ENCODE peak calls at places on chromosomes 1 and 21, in seven cellular contexts. R, N, H, W, I, E and X are unnamed samples.

GRCh38 chr1:6832789-6833188 is 47.5 kb downstream of the CAMTA1 start:
- DNase-seq in R (no peak), N (no peak), H (no peak), W (no peak), I (no peak), E (no peak), X (no peak)

GRCh38 chr21:17513214-17514123 is 626 bp downstream of the CXADR start:
- DNase-seq in R (no peak), N (no peak), H (peak), W (peak), I (no peak), E (peak), X (no peak)

GRCh38 chr1:45685308-45686080 is 839 bp downstream of the GPBP1L1 start:
- DNase-seq in R (no peak), N (peak), H (no peak), W (no peak), I (no peak), E (no peak), X (peak)

GRCh38 chr1:21338568-21339401 is 48.5 kb upstream of the ECE1 start:
- DNase-seq in R (no peak), N (no peak), H (no peak), W (peak), I (no peak), E (no peak), X (no peak)

GRCh38 chr1:161835963-161836362 is 69.8 kb downstream of the ATF6 start:
- DNase-seq in R (no peak), N (no peak), H (no peak), W (no peak), I (no peak), E (no peak), X (no peak)

GRCh38 chr1:84936116-84936810 is 43.3 kb upstream of the LPAR3 start:
- DNase-seq in R (peak), N (peak), H (peak), W (peak), I (no peak), E (peak), X (peak)

GRCh38 chr1:150799104-150799503 is 9.0 kb downstream of the CTSK start:
- DNase-seq in R (no peak), N (no peak), H (no peak), W (no peak), I (no peak), E (no peak), X (no peak)

GRCh38 chr1:185528084-185528656 is 206.0 kb upstream of the HMCN1 start:
- DNase-seq in R (no peak), N (no peak), H (no peak), W (no peak), I (no peak), E (no peak), X (no peak)

GRCh38 chr21:38847556-38847955 is 41.8 kb downstream of the ETS2 start:
- DNase-seq in R (no peak), N (no peak), H (peak), W (no peak), I (no peak), E (no peak), X (no peak)

GRCh38 chr1:27365372-27366112 is 1.2 kb downstream of the MAP3K6 start:
- DNase-seq in R (peak), N (peak), H (peak), W (peak), I (no peak), E (peak), X (peak)

GRCh38 chr1:178945763-178946266 is 74.9 kb upstream of the ANGPTL1 start:
- DNase-seq in R (no peak), N (no peak), H (peak), W (no peak), I (no peak), E (no peak), X (no peak)

GRCh38 chr1:173210716-173211231 is 3.6 kb upstream of the TNFSF4 start:
- DNase-seq in R (no peak), N (no peak), H (no peak), W (peak), I (no peak), E (no peak), X (no peak)

GRCh38 chr1:162144853-162145252 is 75.4 kb downstream of the NOS1AP start:
- DNase-seq in R (peak), N (no peak), H (no peak), W (peak), I (no peak), E (no peak), X (no peak)

GRCh38 chr1:46202975-46203737 is at the start of gene LURAP1:
- DNase-seq in R (no peak), N (peak), H (peak), W (no peak), I (no peak), E (peak), X (peak)

GRCh38 chr1:72891976-72892375 is 609.6 kb upstream of the NEGR1 start:
- DNase-seq in R (no peak), N (no peak), H (no peak), W (no peak), I (no peak), E (no peak), X (no peak)

GRCh38 chr1:12034381-12034801 is 15.1 kb downstream of the MIIP start:
- DNase-seq in R (no peak), N (peak), H (no peak), W (peak), I (no peak), E (no peak), X (no peak)

GRCh38 chr1:209789245-209789644 is 4.9 kb upstream of the C1orf74 start:
- DNase-seq in R (no peak), N (no peak), H (no peak), W (no peak), I (no peak), E (no peak), X (no peak)

GRCh38 chr1:152182431-152182830 is 23.4 kb upstream of the RPTN start:
- DNase-seq in R (no peak), N (no peak), H (no peak), W (no peak), I (no peak), E (no peak), X (no peak)

GRCh38 chr1:6470132-6471085 is 4.4 kb upstream of the TNFRSF25 start:
- DNase-seq in R (no peak), N (no peak), H (peak), W (no peak), I (no peak), E (no peak), X (no peak)

GRCh38 chr21:41857771-41858300 is 21.3 kb downstream of the PRDM15 start:
- DNase-seq in R (no peak), N (no peak), H (no peak), W (no peak), I (no peak), E (no peak), X (no peak)

GRCh38 chr1:221851341-221851740 is 109.5 kb upstream of the DUSP10 start:
- DNase-seq in R (no peak), N (no peak), H (no peak), W (no peak), I (no peak), E (no peak), X (no peak)

GRCh38 chr1:205923663-205924435 is 19.4 kb downstream of the SLC26A9 start:
- DNase-seq in R (no peak), N (no peak), H (no peak), W (no peak), I (no peak), E (no peak), X (no peak)

GRCh38 chr1:37862330-37862729 is 2.9 kb upstream of the MTF1 start:
- DNase-seq in R (no peak), N (no peak), H (no peak), W (peak), I (no peak), E (no peak), X (peak)

GRCh38 chr21:37564924-37565529 is 198.5 kb downstream of the DYRK1A start:
- DNase-seq in R (no peak), N (no peak), H (peak), W (peak), I (no peak), E (no peak), X (no peak)

GRCh38 chr1:182263706-182264105 is 127.9 kb downstream of the GLUL start:
- DNase-seq in R (no peak), N (no peak), H (no peak), W (no peak), I (no peak), E (no peak), X (no peak)

GRCh38 chr1:89657886-89658285 is 25.0 kb downstream of the LRRC8C start:
- DNase-seq in R (no peak), N (no peak), H (no peak), W (no peak), I (peak), E (no peak), X (no peak)

GRCh38 chr1:47996406-47997226 is 569 bp downstream of the TRABD2B start:
- DNase-seq in R (no peak), N (no peak), H (peak), W (no peak), I (no peak), E (peak), X (no peak)

GRCh38 chr1:64246294-64246917 is 43.0 kb downstream of the UBE2U start:
- DNase-seq in R (no peak), N (peak), H (no peak), W (peak), I (no peak), E (peak), X (peak)

GRCh38 chr1:227938276-227938675 is 9.5 kb downstream of the WNT9A start:
- DNase-seq in R (no peak), N (no peak), H (no peak), W (no peak), I (no peak), E (no peak), X (no peak)

GRCh38 chr1:227938911-227939790 is 8.6 kb downstream of the WNT9A start:
- DNase-seq in R (no peak), N (no peak), H (peak), W (no peak), I (no peak), E (no peak), X (no peak)

GRCh38 chr1:227937031-227937430 is 10.7 kb downstream of the WNT9A start:
- DNase-seq in R (no peak), N (no peak), H (no peak), W (no peak), I (no peak), E (no peak), X (peak)

GRCh38 chr1:227935826-227936225 is 11.9 kb downstream of the WNT9A start:
- DNase-seq in R (no peak), N (no peak), H (no peak), W (no peak), I (no peak), E (no peak), X (no peak)

GRCh38 chr1:227937531-227938145 is 10.1 kb downstream of the WNT9A start:
- DNase-seq in R (no peak), N (no peak), H (no peak), W (no peak), I (no peak), E (no peak), X (no peak)
- TF ChIP-seq JUND in R (no peak), N (no peak), H (no peak), W (no peak), I (no peak), E (no peak), X (no peak)

DNA sequence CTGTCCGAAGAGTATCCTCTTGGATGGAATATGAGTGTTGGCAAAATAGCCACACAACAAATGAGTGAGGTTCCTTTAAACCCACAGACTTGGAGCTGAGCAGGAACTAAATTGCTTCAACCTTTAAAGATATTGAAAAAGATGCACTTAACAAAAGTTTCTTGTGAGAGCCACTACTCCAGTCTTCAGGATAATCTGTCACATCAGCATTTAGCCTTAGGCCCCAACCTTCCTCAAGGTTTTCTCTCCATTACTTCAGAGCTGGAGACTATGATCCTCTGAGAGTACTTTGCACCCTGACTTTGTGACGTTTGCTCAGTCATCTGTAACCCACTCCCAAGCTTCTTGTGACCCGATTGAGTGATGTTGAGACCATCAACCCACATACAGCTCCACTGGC is 212.8 kb downstream of the LRRC40 start:
- DNase-seq in R (no peak), N (no peak), H (no peak), W (no peak), I (no peak), E (no peak), X (no peak)
- TF ChIP-seq JUND in R (no peak), N (no peak), H (no peak), W (no peak), I (no peak), E (no peak), X (no peak)

DNA sequence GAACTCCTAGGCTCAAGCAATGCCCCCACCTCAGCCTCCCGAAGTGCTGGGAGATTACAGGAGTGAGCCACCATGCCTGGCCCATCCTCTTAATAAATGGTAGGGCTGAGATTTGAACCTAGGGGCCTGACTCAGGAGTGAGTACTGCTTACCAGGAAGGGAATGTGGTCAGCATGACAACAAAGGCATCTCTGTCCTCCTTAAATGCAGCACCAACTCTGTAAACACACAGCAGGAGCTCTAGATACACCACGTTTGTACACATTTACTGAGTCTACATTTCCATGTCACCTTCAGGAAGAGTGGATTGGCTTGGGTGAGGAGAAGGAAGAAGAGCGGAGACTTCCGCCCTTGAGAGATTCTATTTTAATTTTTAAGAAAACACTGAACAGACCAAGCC is 38.5 kb downstream of the HIVEP3 start:
- DNase-seq in R (peak), N (no peak), H (no peak), W (no peak), I (no peak), E (no peak), X (peak)
- TF ChIP-seq JUND in R (no peak), N (no peak), H (no peak), W (no peak), I (no peak), E (no peak), X (no peak)

GRCh38 chr1:104855550-104855949 is 1105.9 kb downstream of the AMY1C start:
- DNase-seq in R (no peak), N (no peak), H (no peak), W (no peak), I (no peak), E (no peak), X (no peak)
- TF ChIP-seq JUND in R (no peak), N (no peak), H (no peak), W (no peak), I (no peak), E (no peak), X (no peak)

GRCh38 chr1:54695221-54695620 is 20.4 kb upstream of the TTC4 start:
- DNase-seq in R (no peak), N (no peak), H (no peak), W (no peak), I (no peak), E (no peak), X (no peak)
- TF ChIP-seq JUND in R (no peak), N (no peak), H (no peak), W (no peak), I (no peak), E (no peak), X (no peak)

GRCh38 chr1:24062221-24062620 is 49.7 kb downstream of the MYOM3 start:
- DNase-seq in R (no peak), N (no peak), H (no peak), W (no peak), I (no peak), E (no peak), X (no peak)

GRCh38 chr1:24055681-24056080 is 56.3 kb downstream of the MYOM3 start:
- DNase-seq in R (no peak), N (no peak), H (no peak), W (no peak), I (no peak), E (no peak), X (no peak)

GRCh38 chr1:24057171-24057570 is 54.8 kb downstream of the MYOM3 start:
- DNase-seq in R (no peak), N (no peak), H (no peak), W (no peak), I (no peak), E (no peak), X (no peak)

GRCh38 chr1:24060482-24060881 is 51.5 kb downstream of the MYOM3 start:
- DNase-seq in R (no peak), N (no peak), H (no peak), W (no peak), I (no peak), E (no peak), X (no peak)

GRCh38 chr1:24058671-24059455 is 53.1 kb downstream of the MYOM3 start:
- DNase-seq in R (no peak), N (no peak), H (no peak), W (no peak), I (no peak), E (no peak), X (no peak)
- TF ChIP-seq JUND in R (no peak), N (no peak), H (no peak), W (no peak), I (no peak), E (no peak), X (no peak)

GRCh38 chr1:238223067-238223640 is 332.4 kb upstream of the ZP4 start:
- DNase-seq in R (no peak), N (no peak), H (no peak), W (no peak), I (no peak), E (no peak), X (no peak)
- TF ChIP-seq JUND in R (no peak), N (no peak), H (no peak), W (no peak), I (no peak), E (no peak), X (no peak)

GRCh38 chr1:202101182-202101581 is 21.5 kb upstream of the GPR37L1 start:
- DNase-seq in R (no peak), N (no peak), H (no peak), W (no peak), I (no peak), E (peak), X (peak)
- TF ChIP-seq JUND in R (no peak), N (no peak), H (no peak), W (no peak), I (no peak), E (no peak), X (no peak)

GRCh38 chr1:231420299-231420958 is 1.7 kb downstream of the EGLN1 start:
- DNase-seq in R (no peak), N (peak), H (no peak), W (no peak), I (no peak), E (peak), X (no peak)
- TF ChIP-seq JUND in R (no peak), N (no peak), H (no peak), W (no peak), I (no peak), E (no peak), X (no peak)